ENCODE peak calls at places on chromosomes 4 and X, in four cellular contexts. One of them, this sample, is unnamed.

GRCh38 chr4:151163855-151164254 is 64.4 kb downstream of the RPS3A start:
- DNase-seq in fibroblast of mammary gland: no peak
- DNase-seq in MM.1S: no peak
- DNase-seq in GM13976: no peak
- DNase-seq in this sample: no peak

GRCh38 chrX:23699636-23700194 is 32.4 kb downstream of the PRDX4 start:
- DNase-seq in fibroblast of mammary gland: peak; percentile 68
- DNase-seq in MM.1S: no peak
- DNase-seq in GM13976: peak; percentile 46
- DNase-seq in this sample: no peak

GRCh38 chr4:98688416-98689290 is 30.2 kb upstream of the TSPAN5 start:
- DNase-seq in fibroblast of mammary gland: peak; percentile 80
- DNase-seq in MM.1S: peak; percentile 16
- DNase-seq in GM13976: no peak
- DNase-seq in this sample: no peak

GRCh38 chr4:118981171-118981838 is 92.7 kb downstream of the SYNPO2 start:
- DNase-seq in fibroblast of mammary gland: peak; percentile 37
- DNase-seq in MM.1S: no peak
- DNase-seq in GM13976: no peak
- DNase-seq in this sample: no peak

GRCh38 chr4:189974056-189974455 is 33.4 kb downstream of the FRG1 start:
- DNase-seq in fibroblast of mammary gland: peak; percentile 6
- DNase-seq in MM.1S: no peak
- DNase-seq in GM13976: peak; percentile 10
- DNase-seq in this sample: peak; percentile 17

GRCh38 chrX:11341274-11342256 is 48.4 kb downstream of the AMELX start:
- DNase-seq in fibroblast of mammary gland: peak; percentile 97
- DNase-seq in MM.1S: no peak
- DNase-seq in GM13976: peak; percentile 28
- DNase-seq in this sample: peak; percentile 9

GRCh38 chr4:39062499-39062898 is 467 bp downstream of the KLHL5 start:
- DNase-seq in fibroblast of mammary gland: peak; percentile 18
- DNase-seq in MM.1S: no peak
- DNase-seq in GM13976: no peak
- DNase-seq in this sample: no peak

GRCh38 chr4:52701207-52701606 is 42.1 kb upstream of the USP46 start:
- DNase-seq in fibroblast of mammary gland: no peak
- DNase-seq in MM.1S: peak; percentile 23
- DNase-seq in GM13976: peak; percentile 30
- DNase-seq in this sample: peak; percentile 27

GRCh38 chr4:145213245-145213644 is 32.9 kb upstream of the OTUD4 start:
- DNase-seq in fibroblast of mammary gland: no peak
- DNase-seq in MM.1S: no peak
- DNase-seq in GM13976: no peak
- DNase-seq in this sample: no peak

GRCh38 chrX:21255207-21255606 is 119.0 kb upstream of the CNKSR2 start:
- DNase-seq in fibroblast of mammary gland: no peak
- DNase-seq in MM.1S: peak; percentile 32
- DNase-seq in GM13976: no peak
- DNase-seq in this sample: no peak

GRCh38 chr4:74433043-74433442 is 11.9 kb upstream of the AREG start:
- DNase-seq in fibroblast of mammary gland: peak; percentile 40
- DNase-seq in MM.1S: no peak
- DNase-seq in GM13976: no peak
- DNase-seq in this sample: no peak

GRCh38 chrX:40055495-40055894 is 42.3 kb downstream of the BCOR start:
- DNase-seq in fibroblast of mammary gland: peak; percentile 17
- DNase-seq in MM.1S: no peak
- DNase-seq in GM13976: no peak
- DNase-seq in this sample: no peak

GRCh38 chr4:99324978-99325377 is 3.8 kb upstream of the ADH1B start:
- DNase-seq in fibroblast of mammary gland: peak; percentile 94
- DNase-seq in MM.1S: no peak
- DNase-seq in GM13976: no peak
- DNase-seq in this sample: no peak

GRCh38 chr4:73676881-73677323 is 56.7 kb upstream of the RASSF6 start:
- DNase-seq in fibroblast of mammary gland: peak; percentile 59
- DNase-seq in MM.1S: no peak
- DNase-seq in GM13976: no peak
- DNase-seq in this sample: no peak

GRCh38 chr4:11218692-11219091 is 210.0 kb downstream of the HS3ST1 start:
- DNase-seq in fibroblast of mammary gland: no peak
- DNase-seq in MM.1S: no peak
- DNase-seq in GM13976: no peak
- DNase-seq in this sample: no peak

GRCh38 chr4:5638316-5638715 is 70.0 kb downstream of the EVC2 start:
- DNase-seq in fibroblast of mammary gland: peak; percentile 55
- DNase-seq in MM.1S: no peak
- DNase-seq in GM13976: no peak
- DNase-seq in this sample: no peak

GRCh38 chr4:147777456-147778091 is 45.7 kb downstream of the ARHGAP10 start:
- DNase-seq in fibroblast of mammary gland: peak; percentile 52
- DNase-seq in MM.1S: no peak
- DNase-seq in GM13976: no peak
- DNase-seq in this sample: no peak

GRCh38 chrX:30489323-30489722 is 88.2 kb downstream of the TASL start:
- DNase-seq in fibroblast of mammary gland: peak; percentile 31
- DNase-seq in MM.1S: no peak
- DNase-seq in GM13976: no peak
- DNase-seq in this sample: no peak

GRCh38 chr4:21790437-21791029 is 158.0 kb downstream of the KCNIP4 start:
- DNase-seq in fibroblast of mammary gland: peak; percentile 64
- DNase-seq in MM.1S: peak; percentile 39
- DNase-seq in GM13976: no peak
- DNase-seq in this sample: peak; percentile 4

GRCh38 chr4:102324725-102325124 is 20.6 kb downstream of the SLC39A8 start:
- DNase-seq in fibroblast of mammary gland: peak; percentile 14
- DNase-seq in MM.1S: no peak
- DNase-seq in GM13976: no peak
- DNase-seq in this sample: no peak

GRCh38 chr4:948101-948935 is 16.1 kb downstream of the TMEM175 start:
- DNase-seq in fibroblast of mammary gland: no peak
- DNase-seq in MM.1S: no peak
- DNase-seq in GM13976: no peak
- DNase-seq in this sample: no peak

GRCh38 chr4:123833156-123833555 is 436.6 kb downstream of the SPRY1 start:
- DNase-seq in fibroblast of mammary gland: peak; percentile 87
- DNase-seq in MM.1S: no peak
- DNase-seq in GM13976: no peak
- DNase-seq in this sample: no peak

GRCh38 chr4:15378055-15378454 is 49.8 kb upstream of the C1QTNF7 start:
- DNase-seq in fibroblast of mammary gland: peak; percentile 64
- DNase-seq in MM.1S: no peak
- DNase-seq in GM13976: no peak
- DNase-seq in this sample: no peak

GRCh38 chr4:83074086-83074704 is 39.2 kb downstream of the COPS4 start:
- DNase-seq in fibroblast of mammary gland: peak; percentile 91
- DNase-seq in MM.1S: peak; percentile 89
- DNase-seq in GM13976: peak; percentile 76
- DNase-seq in this sample: peak; percentile 77

GRCh38 chr4:56861365-56861764 is 39.9 kb upstream of the SPINK2 start:
- DNase-seq in fibroblast of mammary gland: no peak
- DNase-seq in MM.1S: no peak
- DNase-seq in GM13976: no peak
- DNase-seq in this sample: no peak

GRCh38 chrX:120664081-120664480 is 34.2 kb upstream of the C1GALT1C1 start:
- DNase-seq in fibroblast of mammary gland: peak; percentile 53
- DNase-seq in MM.1S: peak; percentile 31
- DNase-seq in GM13976: no peak
- DNase-seq in this sample: no peak

GRCh38 chr4:85777908-85778808 is 303.2 kb downstream of the ARHGAP24 start:
- DNase-seq in fibroblast of mammary gland: no peak
- DNase-seq in MM.1S: peak; percentile 15
- DNase-seq in GM13976: peak; percentile 15
- DNase-seq in this sample: peak; percentile 23

GRCh38 chr4:101039367-101039766 is 308.0 kb downstream of the PPP3CA start:
- DNase-seq in fibroblast of mammary gland: no peak
- DNase-seq in MM.1S: no peak
- DNase-seq in GM13976: no peak
- DNase-seq in this sample: peak; percentile 9

GRCh38 chr4:71229477-71230257 is 109.2 kb upstream of the SLC4A4 start:
- DNase-seq in fibroblast of mammary gland: peak; percentile 47
- DNase-seq in MM.1S: peak; percentile 25
- DNase-seq in GM13976: peak; percentile 52
- DNase-seq in this sample: peak; percentile 48

GRCh38 chr4:102503301-102503746 is 2.2 kb downstream of the NFKB1 start:
- DNase-seq in fibroblast of mammary gland: no peak
- DNase-seq in MM.1S: peak; percentile 40
- DNase-seq in GM13976: no peak
- DNase-seq in this sample: peak; percentile 23

GRCh38 chrX:37912286-37912685 is 64.9 kb upstream of the DYNLT3 start:
- DNase-seq in fibroblast of mammary gland: no peak
- DNase-seq in MM.1S: no peak
- DNase-seq in GM13976: no peak
- DNase-seq in this sample: no peak

GRCh38 chrX:44915361-44915868 is 42.4 kb downstream of the KDM6A start:
- DNase-seq in fibroblast of mammary gland: no peak
- DNase-seq in MM.1S: no peak
- DNase-seq in GM13976: no peak
- DNase-seq in this sample: no peak

GRCh38 chr4:188175288-188175687 is 36.0 kb downstream of the TRIML1 start:
- DNase-seq in fibroblast of mammary gland: no peak
- DNase-seq in MM.1S: no peak
- DNase-seq in GM13976: no peak
- DNase-seq in this sample: no peak

GRCh38 chr4:142293536-142293935 is 552.6 kb downstream of the INPP4B start:
- DNase-seq in fibroblast of mammary gland: no peak
- DNase-seq in MM.1S: no peak
- DNase-seq in GM13976: no peak
- DNase-seq in this sample: no peak

GRCh38 chr4:183412836-183413561 is 31.4 kb upstream of the CDKN2AIP start:
- DNase-seq in fibroblast of mammary gland: no peak
- DNase-seq in MM.1S: no peak
- DNase-seq in GM13976: no peak
- DNase-seq in this sample: no peak

GRCh38 chr4:7703669-7704068 is 236.0 kb downstream of the AFAP1 start:
- DNase-seq in fibroblast of mammary gland: no peak
- DNase-seq in MM.1S: peak; percentile 38
- DNase-seq in GM13976: no peak
- DNase-seq in this sample: no peak

GRCh38 chr4:7705602-7706001 is 234.1 kb downstream of the AFAP1 start:
- DNase-seq in fibroblast of mammary gland: no peak
- DNase-seq in MM.1S: no peak
- DNase-seq in GM13976: no peak
- DNase-seq in this sample: no peak

GRCh38 chr4:7704625-7705024 is 235.0 kb downstream of the AFAP1 start:
- DNase-seq in fibroblast of mammary gland: no peak
- DNase-seq in MM.1S: no peak
- DNase-seq in GM13976: no peak
- DNase-seq in this sample: no peak

GRCh38 chr4:7704091-7704490 is 235.6 kb downstream of the AFAP1 start:
- DNase-seq in fibroblast of mammary gland: no peak
- DNase-seq in MM.1S: no peak
- DNase-seq in GM13976: no peak
- DNase-seq in this sample: no peak

DNA sequence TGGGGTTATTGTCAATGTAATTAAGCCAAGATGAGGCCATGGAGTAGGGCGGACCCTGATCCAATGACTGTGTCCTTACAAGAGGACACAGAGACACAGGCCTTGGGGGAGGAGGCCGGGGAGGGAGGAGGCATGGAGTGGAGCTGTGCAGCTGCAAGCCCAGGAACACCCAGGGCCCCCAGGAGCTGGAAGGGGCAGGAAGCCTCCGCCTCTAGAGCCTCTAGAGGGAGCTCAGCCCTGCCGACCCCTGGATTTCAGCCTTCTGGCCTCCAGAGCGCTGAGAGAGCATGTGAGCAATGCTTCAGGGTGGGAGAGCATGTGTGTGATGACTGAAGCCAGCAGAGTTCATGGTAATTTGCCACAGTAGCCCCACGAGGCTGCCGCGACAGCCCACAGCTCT is 234.6 kb downstream of the AFAP1 start:
- DNase-seq in fibroblast of mammary gland: peak; percentile 21
- DNase-seq in MM.1S: no peak
- DNase-seq in GM13976: no peak
- DNase-seq in this sample: no peak
- TF ChIP-seq CTCF in fibroblast of mammary gland: no peak
- TF ChIP-seq CTCF in MM.1S: no peak
- TF ChIP-seq CTCF in GM13976: no peak
- TF ChIP-seq CTCF in this sample: no peak

GRCh38 chr4:114694770-114695169 is 96.2 kb downstream of the UGT8 start:
- DNase-seq in fibroblast of mammary gland: peak; percentile 43
- DNase-seq in MM.1S: peak; percentile 53
- DNase-seq in GM13976: no peak
- DNase-seq in this sample: no peak
- TF ChIP-seq CTCF in fibroblast of mammary gland: peak; percentile 53
- TF ChIP-seq CTCF in MM.1S: peak; percentile 64
- TF ChIP-seq CTCF in GM13976: peak; percentile 29
- TF ChIP-seq CTCF in this sample: peak; percentile 54

DNA sequence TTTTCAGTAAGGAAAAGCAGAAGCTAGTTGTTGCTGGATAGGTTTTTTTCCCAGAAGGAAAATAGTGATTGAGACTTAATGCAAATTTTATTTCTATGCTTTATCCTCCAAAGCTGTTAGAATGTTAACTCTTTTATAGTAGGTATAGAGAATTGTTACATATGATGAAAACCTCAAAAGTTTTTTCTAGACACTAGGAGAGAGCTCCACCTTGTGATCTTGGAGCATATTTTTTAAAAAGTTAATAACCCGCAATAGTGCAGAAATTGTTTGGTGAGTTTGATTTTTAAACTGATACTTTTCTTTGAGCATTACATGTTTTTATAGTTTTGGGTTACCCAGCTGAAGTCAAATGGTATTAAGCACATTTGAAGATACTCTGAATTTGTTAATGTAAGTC is 56.5 kb downstream of the STAG2 start:
- DNase-seq in fibroblast of mammary gland: peak; percentile 15
- DNase-seq in MM.1S: no peak
- DNase-seq in GM13976: peak; percentile 15
- DNase-seq in this sample: no peak
- TF ChIP-seq CTCF in fibroblast of mammary gland: no peak
- TF ChIP-seq CTCF in MM.1S: peak; percentile 7
- TF ChIP-seq CTCF in GM13976: no peak
- TF ChIP-seq CTCF in this sample: no peak

DNA sequence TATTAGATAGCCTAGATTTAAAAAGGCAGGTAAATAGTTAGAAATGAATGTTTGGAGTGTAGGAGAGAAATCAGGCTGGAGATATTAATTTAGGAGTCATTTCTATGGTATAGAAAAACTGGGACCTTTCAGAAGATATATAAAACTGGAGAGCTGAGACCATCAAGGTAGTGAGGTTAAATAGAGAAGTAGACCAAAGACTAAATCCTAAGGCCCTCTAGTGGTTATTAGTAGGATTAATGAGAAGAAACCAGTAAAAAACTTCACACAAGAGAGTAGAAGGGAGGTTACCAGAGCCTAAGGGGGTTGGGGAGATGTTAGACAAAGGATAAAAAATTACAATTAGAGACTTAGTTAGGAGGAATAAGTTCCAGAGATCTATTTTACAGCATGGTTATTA is 351.0 kb upstream of the SPANXN1 start:
- DNase-seq in fibroblast of mammary gland: peak; percentile 4
- DNase-seq in MM.1S: peak; percentile 20
- DNase-seq in GM13976: peak; percentile 2
- DNase-seq in this sample: no peak
- TF ChIP-seq CTCF in fibroblast of mammary gland: peak; percentile 23
- TF ChIP-seq CTCF in MM.1S: peak; percentile 37
- TF ChIP-seq CTCF in GM13976: no peak
- TF ChIP-seq CTCF in this sample: peak; percentile 24

GRCh38 chr4:162959056-162959455 is 207.6 kb downstream of the NAF1 start:
- DNase-seq in fibroblast of mammary gland: no peak
- DNase-seq in MM.1S: no peak
- DNase-seq in GM13976: no peak
- DNase-seq in this sample: no peak
- TF ChIP-seq CTCF in fibroblast of mammary gland: no peak
- TF ChIP-seq CTCF in MM.1S: no peak
- TF ChIP-seq CTCF in GM13976: peak; percentile 10
- TF ChIP-seq CTCF in this sample: peak; percentile 33

This sample was measured in GM13977.